ENCODE peak calls at places on chromosome 12, in five cellular contexts. Z, D, C, H and N are unnamed samples.

GRCh38 chr12:122031342-122032216 is 9.9 kb downstream of the BCL7A start:
- DNase-seq in Z (peak; percentile 74), D (peak; percentile 79), C (no peak), H (no peak), N (no peak)

GRCh38 chr12:18849761-18850160 is 111.8 kb downstream of the CAPZA3 start:
- DNase-seq in Z (no peak), D (no peak), C (no peak), H (no peak), N (peak; percentile 22)

GRCh38 chr12:103140217-103140616 is 182.7 kb downstream of the ASCL1 start:
- DNase-seq in Z (no peak), D (no peak), C (no peak), H (no peak), N (no peak)

GRCh38 chr12:101826766-101827368 is 3.9 kb downstream of the GNPTAB start:
- DNase-seq in Z (no peak), D (no peak), C (no peak), H (no peak), N (no peak)

GRCh38 chr12:118189761-118190181 is 53.8 kb downstream of the PEBP1 start:
- DNase-seq in Z (no peak), D (no peak), C (no peak), H (no peak), N (peak; percentile 82)

GRCh38 chr12:32198555-32198954 is 91.9 kb downstream of the BICD1 start:
- DNase-seq in Z (no peak), D (no peak), C (no peak), H (no peak), N (peak; percentile 66)

GRCh38 chr12:25135531-25136154 is 59.3 kb downstream of the DNAI7 start:
- DNase-seq in Z (no peak), D (no peak), C (no peak), H (peak; percentile 10), N (no peak)

GRCh38 chr12:55443776-55444175 is at the start of gene OR6C2:
- DNase-seq in Z (no peak), D (no peak), C (no peak), H (no peak), N (no peak)

GRCh38 chr12:112001555-112001954 is 11.4 kb downstream of the TMEM116 start:
- DNase-seq in Z (no peak), D (no peak), C (no peak), H (no peak), N (peak; percentile 75)

GRCh38 chr12:121801601-121802484 is 2.0 kb upstream of the SETD1B start:
- DNase-seq in Z (no peak), D (no peak), C (no peak), H (no peak), N (peak; percentile 45)

GRCh38 chr12:57430117-57430930 is 519 bp downstream of the R3HDM2 start:
- DNase-seq in Z (no peak), D (peak; percentile 50), C (no peak), H (no peak), N (peak; percentile 34)

GRCh38 chr12:92926549-92926948 is 2.5 kb downstream of the EEA1 start:
- DNase-seq in Z (no peak), D (no peak), C (no peak), H (no peak), N (no peak)

GRCh38 chr12:70052931-70053497 is 190.2 kb upstream of the CNOT2 start:
- DNase-seq in Z (peak; percentile 66), D (peak; percentile 28), C (no peak), H (peak; percentile 84), N (peak; percentile 67)

GRCh38 chr12:65335021-65335714 is 56.7 kb downstream of the MSRB3 start:
- DNase-seq in Z (no peak), D (peak; percentile 13), C (no peak), H (peak; percentile 86), N (peak; percentile 95)

GRCh38 chr12:55931780-55932545 is 1.0 kb downstream of the DGKA start:
- DNase-seq in Z (peak; percentile 69), D (peak; percentile 44), C (no peak), H (no peak), N (peak; percentile 29)

GRCh38 chr12:64066052-64066451 is 156.0 kb downstream of the KICS2 start:
- DNase-seq in Z (no peak), D (no peak), C (no peak), H (peak; percentile 4), N (peak; percentile 75)

GRCh38 chr12:66092559-66093269 is 37.8 kb downstream of the LLPH start:
- DNase-seq in Z (no peak), D (no peak), C (no peak), H (no peak), N (peak; percentile 56)

DNA sequence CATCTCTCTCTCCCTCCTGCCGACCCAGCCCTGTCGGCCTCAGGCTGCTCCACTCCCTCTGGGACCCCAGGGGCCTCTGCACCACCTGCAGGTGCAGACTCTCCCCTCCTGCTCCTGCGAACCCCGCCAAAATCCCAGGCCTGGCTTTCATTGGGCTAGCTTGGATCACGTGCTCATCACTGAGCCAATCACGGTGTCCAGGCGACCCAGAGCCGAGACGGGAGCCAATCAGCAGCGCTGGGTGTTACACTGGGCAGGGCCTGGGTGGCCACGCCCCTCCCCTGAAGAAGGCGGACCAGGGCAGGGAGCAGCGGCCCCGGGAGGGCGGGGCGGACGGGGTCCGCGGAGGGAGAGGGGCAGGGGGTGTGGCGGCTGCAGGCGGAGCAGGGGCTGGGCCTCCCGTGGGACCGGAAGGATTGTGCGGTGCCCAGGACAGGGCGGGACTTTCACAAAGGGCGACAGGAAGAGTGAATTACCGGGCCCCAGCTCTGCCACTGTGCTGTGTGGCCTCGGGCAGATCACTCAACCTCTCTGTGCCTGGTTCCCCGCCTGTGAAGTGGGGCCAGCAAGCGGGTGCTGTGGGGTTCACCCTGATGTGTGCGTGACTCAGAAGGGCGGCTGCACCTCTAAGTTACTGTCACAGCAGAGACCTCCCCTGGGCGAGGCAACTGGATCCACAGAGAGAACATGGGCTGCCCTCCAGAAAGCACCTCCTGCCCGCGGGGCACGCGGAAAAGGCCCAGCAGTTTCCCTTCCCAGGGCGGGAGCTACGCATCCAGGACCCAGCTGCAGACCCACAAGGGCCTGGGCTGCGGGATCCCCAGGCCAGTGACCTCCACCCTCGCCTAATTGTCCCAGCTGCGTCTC is 66.5 kb upstream of the FBRSL1 start:
- DNase-seq in Z (peak; percentile 78), D (peak; percentile 35), C (no peak), H (peak; percentile 23), N (no peak)
- TF ChIP-seq USF2 in Z (peak; percentile 89), D (peak; percentile 60), C (no peak), H (peak; percentile 48), N (peak; percentile 55)

GRCh38 chr12:119803391-119803791 is 73.7 kb downstream of the CIT start:
- DNase-seq in Z (no peak), D (no peak), C (no peak), H (no peak), N (peak; percentile 42)

GRCh38 chr12:119808441-119808840 is 68.7 kb downstream of the CIT start:
- DNase-seq in Z (no peak), D (no peak), C (no peak), H (no peak), N (peak; percentile 32)

GRCh38 chr12:119807380-119807779 is 69.7 kb downstream of the CIT start:
- DNase-seq in Z (no peak), D (no peak), C (no peak), H (no peak), N (no peak)

GRCh38 chr12:119802472-119802871 is 74.6 kb downstream of the CIT start:
- DNase-seq in Z (no peak), D (no peak), C (no peak), H (no peak), N (peak; percentile 59)

DNA sequence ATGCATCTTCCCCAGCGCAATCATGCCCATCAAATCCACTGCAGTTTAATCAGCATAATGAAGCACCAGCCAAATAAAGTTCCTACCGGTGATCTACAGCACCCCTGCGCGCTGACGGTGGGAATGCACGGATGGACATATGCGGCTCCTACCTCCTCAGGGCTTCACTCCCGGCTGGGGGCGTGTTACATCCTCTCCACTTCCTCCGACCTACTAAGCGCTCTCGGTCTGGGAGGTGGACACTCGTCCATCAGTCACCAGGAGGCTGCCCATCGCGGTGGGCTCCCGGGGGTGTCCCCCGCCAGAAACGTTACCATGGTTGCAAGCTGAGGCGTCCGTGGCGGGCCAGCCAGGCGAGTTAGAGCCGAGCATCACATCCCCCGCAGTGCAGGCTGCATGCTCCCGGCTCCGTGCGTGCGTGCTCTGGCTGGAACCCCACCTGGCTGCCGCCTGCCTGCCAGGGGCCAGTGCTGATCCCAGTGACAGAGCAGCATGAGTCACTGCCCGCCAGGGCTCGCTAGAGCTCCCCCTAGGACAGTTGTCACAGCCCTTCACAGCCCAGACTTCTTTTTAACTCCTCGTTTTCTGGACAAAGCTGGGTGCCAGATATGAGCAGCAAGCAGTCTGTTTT is 73.0 kb downstream of the CIT start:
- DNase-seq in Z (peak; percentile 67), D (peak; percentile 71), C (no peak), H (peak; percentile 54), N (peak; percentile 78)
- TF ChIP-seq BHLHE40 in Z (peak; percentile 12), D (no peak), C (no peak), H (no peak), N (peak; percentile 45)

DNA sequence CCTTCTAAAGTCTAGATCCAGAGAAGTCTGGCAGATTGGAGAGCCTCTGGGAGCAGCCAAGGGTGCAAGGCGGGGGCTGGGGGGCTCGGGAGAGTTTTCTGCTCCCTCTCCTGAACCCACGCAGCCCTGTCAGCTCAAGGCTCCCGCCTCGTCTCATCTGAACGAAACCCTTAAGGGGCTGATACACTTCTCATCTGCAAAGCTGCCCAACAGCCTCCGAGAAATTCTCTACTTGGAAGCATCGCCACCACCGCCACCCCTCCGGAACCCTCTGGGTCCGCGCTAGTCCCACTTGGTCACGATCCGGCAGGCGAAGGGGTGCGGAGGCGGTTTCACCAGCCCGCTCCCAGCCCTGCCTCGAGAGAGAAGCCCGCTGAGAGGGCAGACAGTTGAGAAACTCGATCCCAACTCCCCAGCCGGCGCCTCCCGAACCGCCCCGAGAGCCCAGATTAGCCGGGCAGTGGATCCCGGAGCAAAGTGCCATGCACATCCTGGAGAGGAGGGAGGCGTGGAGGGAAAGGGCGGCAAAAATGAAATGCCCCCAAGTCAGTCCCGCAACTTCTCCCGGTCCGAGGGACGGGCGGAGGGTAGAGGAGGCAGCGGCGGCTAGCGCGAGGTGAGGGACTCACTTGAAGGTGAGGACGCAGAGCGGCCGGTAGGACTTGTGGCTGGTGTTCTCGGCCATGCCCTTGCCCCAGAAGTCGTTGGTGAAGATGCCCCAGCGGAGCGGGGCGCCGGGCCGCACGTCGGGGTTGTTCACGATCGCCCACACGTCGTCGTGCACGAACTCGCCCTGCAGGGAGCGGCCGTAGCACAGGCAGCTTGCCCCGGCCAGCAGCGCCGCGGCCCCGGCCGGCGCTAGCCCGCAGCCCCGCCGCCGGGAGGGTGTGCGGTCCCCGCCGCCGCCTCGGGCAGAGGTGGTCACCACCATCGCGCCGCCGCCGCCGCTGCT is 645 bp downstream of the TMTC1 start:
- DNase-seq in Z (no peak), D (no peak), C (no peak), H (no peak), N (peak; percentile 31)
- TF ChIP-seq USF2 in Z (no peak), D (no peak), C (no peak), H (no peak), N (no peak)

GRCh38 chr12:107681455-107681835 is 4.2 kb upstream of the PWP1 start:
- DNase-seq in Z (no peak), D (no peak), C (no peak), H (no peak), N (no peak)

GRCh38 chr12:107681836-107682820 is 3.5 kb upstream of the PWP1 start:
- DNase-seq in Z (no peak), D (no peak), C (no peak), H (peak; percentile 92), N (no peak)

GRCh38 chr12:107685360-107686248 is at the start of gene PWP1:
- DNase-seq in Z (peak; percentile 96), D (peak; percentile 91), C (peak; percentile 84), H (peak; percentile 94), N (peak; percentile 94)

GRCh38 chr12:107684990-107685359 is 624 bp upstream of the PWP1 start:
- DNase-seq in Z (peak; percentile 62), D (peak; percentile 43), C (no peak), H (peak; percentile 96), N (peak; percentile 35)

GRCh38 chr12:107684029-107684790 is 1.4 kb upstream of the PWP1 start:
- DNase-seq in Z (no peak), D (no peak), C (no peak), H (no peak), N (peak; percentile 60)
- TF ChIP-seq BHLHE40 in Z (no peak), D (no peak), C (no peak), H (no peak), N (no peak)